ENCODE peak calls at places on chromosome 12, in six cellular contexts. One of them, this sample, is unnamed. For H3K36me3, the result is how much of the 10 kb centered on the place peaks cover.

GRCh38 chr12:89504560-89505346 is 19.8 kb downstream of the GALNT4 start:
- DNase-seq in IMR-90: peak
- DNase-seq in MM.1S: no peak
- DNase-seq in hepatocyte: no peak
- DNase-seq in SJSA1: no peak
- DNase-seq in CD8-positive, alpha-beta T cell: no peak
- DNase-seq in this sample: no peak

GRCh38 chr12:89040146-89040964 is 311.9 kb downstream of the DUSP6 start:
- DNase-seq in IMR-90: peak
- DNase-seq in MM.1S: peak
- DNase-seq in hepatocyte: no peak
- DNase-seq in SJSA1: no peak
- DNase-seq in CD8-positive, alpha-beta T cell: peak
- DNase-seq in this sample: no peak

GRCh38 chr12:117101953-117102833 is 3.0 kb upstream of the TESC start:
- DNase-seq in IMR-90: no peak
- DNase-seq in MM.1S: no peak
- DNase-seq in hepatocyte: no peak
- DNase-seq in SJSA1: no peak
- DNase-seq in CD8-positive, alpha-beta T cell: no peak
- DNase-seq in this sample: no peak

GRCh38 chr12:90280564-90281058 is 572.0 kb upstream of the ATP2B1 start:
- DNase-seq in IMR-90: no peak
- DNase-seq in MM.1S: no peak
- DNase-seq in hepatocyte: no peak
- DNase-seq in SJSA1: no peak
- DNase-seq in CD8-positive, alpha-beta T cell: no peak
- DNase-seq in this sample: no peak

GRCh38 chr12:104376650-104377506 is 73.3 kb downstream of the EID3 start:
- DNase-seq in IMR-90: peak
- DNase-seq in MM.1S: no peak
- DNase-seq in hepatocyte: no peak
- DNase-seq in SJSA1: no peak
- DNase-seq in CD8-positive, alpha-beta T cell: no peak
- DNase-seq in this sample: no peak

GRCh38 chr12:30700216-30700900 is 4.7 kb upstream of the IPO8 start:
- DNase-seq in IMR-90: peak
- DNase-seq in MM.1S: no peak
- DNase-seq in hepatocyte: no peak
- DNase-seq in SJSA1: no peak
- DNase-seq in CD8-positive, alpha-beta T cell: no peak
- DNase-seq in this sample: no peak

GRCh38 chr12:102573237-102573636 is 92.9 kb upstream of the IGF1 start:
- DNase-seq in IMR-90: no peak
- DNase-seq in MM.1S: no peak
- DNase-seq in hepatocyte: no peak
- DNase-seq in SJSA1: no peak
- DNase-seq in CD8-positive, alpha-beta T cell: no peak
- DNase-seq in this sample: no peak

GRCh38 chr12:64946132-64946829 is 121.8 kb downstream of the TBC1D30 start:
- DNase-seq in IMR-90: peak
- DNase-seq in MM.1S: no peak
- DNase-seq in hepatocyte: peak
- DNase-seq in SJSA1: peak
- DNase-seq in CD8-positive, alpha-beta T cell: no peak
- DNase-seq in this sample: no peak

GRCh38 chr12:56104815-56105476 is 587 bp downstream of the PA2G4 start:
- DNase-seq in IMR-90: no peak
- DNase-seq in MM.1S: peak
- DNase-seq in hepatocyte: peak
- DNase-seq in SJSA1: no peak
- DNase-seq in CD8-positive, alpha-beta T cell: no peak
- DNase-seq in this sample: no peak

GRCh38 chr12:57173089-57173488 is 25.7 kb upstream of the LRP1-AS start:
- DNase-seq in IMR-90: no peak
- DNase-seq in MM.1S: no peak
- DNase-seq in hepatocyte: peak
- DNase-seq in SJSA1: no peak
- DNase-seq in CD8-positive, alpha-beta T cell: peak
- DNase-seq in this sample: no peak

GRCh38 chr12:26906704-26907103 is 31.1 kb downstream of the INTS13 start:
- DNase-seq in IMR-90: no peak
- DNase-seq in MM.1S: peak
- DNase-seq in hepatocyte: no peak
- DNase-seq in SJSA1: no peak
- DNase-seq in CD8-positive, alpha-beta T cell: no peak
- DNase-seq in this sample: no peak

GRCh38 chr12:54561164-54561563 is 11.8 kb downstream of the PDE1B start:
- DNase-seq in IMR-90: no peak
- DNase-seq in MM.1S: no peak
- DNase-seq in hepatocyte: no peak
- DNase-seq in SJSA1: no peak
- DNase-seq in CD8-positive, alpha-beta T cell: no peak
- DNase-seq in this sample: no peak

GRCh38 chr12:25759752-25760151 is 198.7 kb upstream of the RASSF8 start:
- DNase-seq in IMR-90: peak
- DNase-seq in MM.1S: no peak
- DNase-seq in hepatocyte: no peak
- DNase-seq in SJSA1: no peak
- DNase-seq in CD8-positive, alpha-beta T cell: no peak
- DNase-seq in this sample: no peak

GRCh38 chr12:110349521-110350151 is 53.9 kb downstream of the ANAPC7 start:
- DNase-seq in IMR-90: no peak
- DNase-seq in MM.1S: no peak
- DNase-seq in hepatocyte: no peak
- DNase-seq in SJSA1: no peak
- DNase-seq in CD8-positive, alpha-beta T cell: peak
- DNase-seq in this sample: no peak

GRCh38 chr12:77591959-77592358 is 238.7 kb upstream of the NAV3 start:
- DNase-seq in IMR-90: no peak
- DNase-seq in MM.1S: no peak
- DNase-seq in hepatocyte: peak
- DNase-seq in SJSA1: no peak
- DNase-seq in CD8-positive, alpha-beta T cell: no peak
- DNase-seq in this sample: no peak

GRCh38 chr12:116880213-116880816 is 926 bp downstream of the HRK start:
- DNase-seq in IMR-90: no peak
- DNase-seq in MM.1S: no peak
- DNase-seq in hepatocyte: no peak
- DNase-seq in SJSA1: no peak
- DNase-seq in CD8-positive, alpha-beta T cell: no peak
- DNase-seq in this sample: no peak

GRCh38 chr12:96249196-96250118 is 55.3 kb downstream of the ELK3 start:
- DNase-seq in IMR-90: peak
- DNase-seq in MM.1S: no peak
- DNase-seq in hepatocyte: no peak
- DNase-seq in SJSA1: no peak
- DNase-seq in CD8-positive, alpha-beta T cell: no peak
- DNase-seq in this sample: no peak

GRCh38 chr12:79659961-79660431 is 30.8 kb downstream of the PAWR start:
- DNase-seq in IMR-90: no peak
- DNase-seq in MM.1S: no peak
- DNase-seq in hepatocyte: peak
- DNase-seq in SJSA1: no peak
- DNase-seq in CD8-positive, alpha-beta T cell: no peak
- DNase-seq in this sample: no peak

GRCh38 chr12:53190108-53190729 is 9.5 kb upstream of the CSAD start:
- DNase-seq in IMR-90: peak
- DNase-seq in MM.1S: peak
- DNase-seq in hepatocyte: peak
- DNase-seq in SJSA1: no peak
- DNase-seq in CD8-positive, alpha-beta T cell: peak
- DNase-seq in this sample: no peak

GRCh38 chr12:3252416-3252815 is 175.2 kb downstream of the TSPAN9 start:
- DNase-seq in IMR-90: peak
- DNase-seq in MM.1S: no peak
- DNase-seq in hepatocyte: peak
- DNase-seq in SJSA1: no peak
- DNase-seq in CD8-positive, alpha-beta T cell: no peak
- DNase-seq in this sample: no peak

GRCh38 chr12:6273931-6274687 is 36.4 kb upstream of the PLEKHG6 start:
- DNase-seq in IMR-90: no peak
- DNase-seq in MM.1S: no peak
- DNase-seq in hepatocyte: no peak
- DNase-seq in SJSA1: no peak
- DNase-seq in CD8-positive, alpha-beta T cell: no peak
- DNase-seq in this sample: no peak

GRCh38 chr12:54411398-54412241 is 7.4 kb downstream of the ITGA5 start:
- DNase-seq in IMR-90: peak
- DNase-seq in MM.1S: no peak
- DNase-seq in hepatocyte: peak
- DNase-seq in SJSA1: peak
- DNase-seq in CD8-positive, alpha-beta T cell: peak
- DNase-seq in this sample: no peak

GRCh38 chr12:65911321-65911720 is 87.0 kb downstream of the HMGA2 start:
- DNase-seq in IMR-90: peak
- DNase-seq in MM.1S: no peak
- DNase-seq in hepatocyte: peak
- DNase-seq in SJSA1: no peak
- DNase-seq in CD8-positive, alpha-beta T cell: no peak
- DNase-seq in this sample: no peak

GRCh38 chr12:12807970-12808702 is 5.0 kb upstream of the DDX47 start:
- DNase-seq in IMR-90: peak
- DNase-seq in MM.1S: peak
- DNase-seq in hepatocyte: no peak
- DNase-seq in SJSA1: no peak
- DNase-seq in CD8-positive, alpha-beta T cell: peak
- DNase-seq in this sample: no peak

GRCh38 chr12:122793685-122794106 is 19.3 kb downstream of the CCDC62 start:
- DNase-seq in IMR-90: peak
- DNase-seq in MM.1S: peak
- DNase-seq in hepatocyte: peak
- DNase-seq in SJSA1: no peak
- DNase-seq in CD8-positive, alpha-beta T cell: no peak
- DNase-seq in this sample: no peak

GRCh38 chr12:122788387-122788786 is 14.0 kb downstream of the CCDC62 start:
- DNase-seq in IMR-90: peak
- DNase-seq in MM.1S: no peak
- DNase-seq in hepatocyte: no peak
- DNase-seq in SJSA1: peak
- DNase-seq in CD8-positive, alpha-beta T cell: no peak
- DNase-seq in this sample: no peak

GRCh38 chr12:122789637-122790036 is 15.3 kb downstream of the CCDC62 start:
- DNase-seq in IMR-90: no peak
- DNase-seq in MM.1S: no peak
- DNase-seq in hepatocyte: no peak
- DNase-seq in SJSA1: no peak
- DNase-seq in CD8-positive, alpha-beta T cell: no peak
- DNase-seq in this sample: no peak

GRCh38 chr12:122785503-122785902 is 11.1 kb downstream of the CCDC62 start:
- DNase-seq in IMR-90: no peak
- DNase-seq in MM.1S: peak
- DNase-seq in hepatocyte: no peak
- DNase-seq in SJSA1: no peak
- DNase-seq in CD8-positive, alpha-beta T cell: no peak
- DNase-seq in this sample: no peak

GRCh38 chr12:122790393-122791075 is 16.2 kb downstream of the CCDC62 start:
- DNase-seq in IMR-90: peak
- DNase-seq in MM.1S: no peak
- DNase-seq in hepatocyte: no peak
- DNase-seq in SJSA1: peak
- DNase-seq in CD8-positive, alpha-beta T cell: no peak
- DNase-seq in this sample: no peak
- H3K36me3 ChIP-seq in IMR-90: under half
- H3K36me3 ChIP-seq in MM.1S: under half
- H3K36me3 ChIP-seq in hepatocyte: under half
- H3K36me3 ChIP-seq in SJSA1: under half
- H3K36me3 ChIP-seq in CD8-positive, alpha-beta T cell: under half
- H3K36me3 ChIP-seq in this sample: under half

GRCh38 chr12:4292266-4293063 is 18.9 kb downstream of the CCND2 start:
- DNase-seq in IMR-90: no peak
- DNase-seq in MM.1S: no peak
- DNase-seq in hepatocyte: no peak
- DNase-seq in SJSA1: no peak
- DNase-seq in CD8-positive, alpha-beta T cell: no peak
- DNase-seq in this sample: no peak

GRCh38 chr12:4287325-4288290 is 14.0 kb downstream of the CCND2 start:
- DNase-seq in IMR-90: no peak
- DNase-seq in MM.1S: no peak
- DNase-seq in hepatocyte: no peak
- DNase-seq in SJSA1: no peak
- DNase-seq in CD8-positive, alpha-beta T cell: no peak
- DNase-seq in this sample: no peak

GRCh38 chr12:4288296-4289019 is 14.9 kb downstream of the CCND2 start:
- DNase-seq in IMR-90: no peak
- DNase-seq in MM.1S: no peak
- DNase-seq in hepatocyte: no peak
- DNase-seq in SJSA1: no peak
- DNase-seq in CD8-positive, alpha-beta T cell: no peak
- DNase-seq in this sample: no peak

GRCh38 chr12:4289334-4289878 is 15.8 kb downstream of the CCND2 start:
- DNase-seq in IMR-90: no peak
- DNase-seq in MM.1S: no peak
- DNase-seq in hepatocyte: no peak
- DNase-seq in SJSA1: no peak
- DNase-seq in CD8-positive, alpha-beta T cell: no peak
- DNase-seq in this sample: no peak

GRCh38 chr12:4290011-4290790 is 16.6 kb downstream of the CCND2 start:
- DNase-seq in IMR-90: no peak
- DNase-seq in MM.1S: no peak
- DNase-seq in hepatocyte: no peak
- DNase-seq in SJSA1: no peak
- DNase-seq in CD8-positive, alpha-beta T cell: no peak
- DNase-seq in this sample: no peak
- H3K36me3 ChIP-seq in IMR-90: under half
- H3K36me3 ChIP-seq in MM.1S: under half
- H3K36me3 ChIP-seq in hepatocyte: under half
- H3K36me3 ChIP-seq in SJSA1: under half
- H3K36me3 ChIP-seq in CD8-positive, alpha-beta T cell: half or more
- H3K36me3 ChIP-seq in this sample: under half

DNA sequence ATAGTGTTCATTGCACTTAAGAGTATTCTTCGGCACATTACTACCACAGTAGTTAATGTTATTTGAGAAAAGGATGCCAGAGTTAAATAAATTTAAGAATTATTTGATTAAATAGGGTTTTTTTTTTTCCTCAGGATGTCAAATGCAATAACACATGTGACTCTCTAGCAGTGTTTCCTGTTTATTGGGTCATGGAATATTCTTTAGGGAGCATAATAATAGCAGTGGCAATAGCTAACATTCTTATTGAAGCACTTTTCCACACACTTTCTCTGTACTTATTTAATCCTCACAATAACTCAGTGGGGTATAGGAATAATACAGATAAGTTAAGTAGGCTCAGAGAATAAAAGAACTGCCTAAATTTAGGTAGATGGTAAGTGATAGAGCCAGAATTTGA is 44.3 kb downstream of the SCYL2 start:
- DNase-seq in IMR-90: no peak
- DNase-seq in MM.1S: no peak
- DNase-seq in hepatocyte: no peak
- DNase-seq in SJSA1: no peak
- DNase-seq in CD8-positive, alpha-beta T cell: no peak
- DNase-seq in this sample: no peak
- H3K36me3 ChIP-seq in IMR-90: under half
- H3K36me3 ChIP-seq in MM.1S: under half
- H3K36me3 ChIP-seq in hepatocyte: under half
- H3K36me3 ChIP-seq in SJSA1: under half
- H3K36me3 ChIP-seq in CD8-positive, alpha-beta T cell: under half
- H3K36me3 ChIP-seq in this sample: under half

GRCh38 chr12:60529723-60530122 is 933.9 kb downstream of the SLC16A7 start:
- DNase-seq in IMR-90: no peak
- DNase-seq in MM.1S: no peak
- DNase-seq in hepatocyte: no peak
- DNase-seq in SJSA1: no peak
- DNase-seq in CD8-positive, alpha-beta T cell: no peak
- DNase-seq in this sample: no peak

GRCh38 chr12:60529261-60529660 is 933.4 kb downstream of the SLC16A7 start:
- DNase-seq in IMR-90: no peak
- DNase-seq in MM.1S: no peak
- DNase-seq in hepatocyte: no peak
- DNase-seq in SJSA1: no peak
- DNase-seq in CD8-positive, alpha-beta T cell: no peak
- DNase-seq in this sample: no peak
- H3K36me3 ChIP-seq in IMR-90: under half
- H3K36me3 ChIP-seq in MM.1S: under half
- H3K36me3 ChIP-seq in hepatocyte: under half
- H3K36me3 ChIP-seq in SJSA1: under half
- H3K36me3 ChIP-seq in CD8-positive, alpha-beta T cell: under half
- H3K36me3 ChIP-seq in this sample: under half